ENCODE peak calls at places on chromosome 5, in nine cellular contexts. T is AG04450; C is sigmoid colon; W is mesendoderm; Y is IMR-90; B is transverse colon; Q is psoas muscle; H is CD4-positive, alpha-beta memory T cell; K is CD4-positive, CD25-positive, alpha-beta regulatory T cell. S is an unnamed sample.

GRCh38 chr5:9156282-9156681 is 389.6 kb downstream of the SEMA5A start:
- DNase-seq in T (peak; percentile 30), C (no peak), W (peak; percentile 91), Y (peak; percentile 83), B (no peak), Q (peak; percentile 72), H (no peak), K (no peak), S (no peak)

GRCh38 chr5:154163327-154163997 is 27.1 kb upstream of the GALNT10 start:
- DNase-seq in T (no peak), C (no peak), W (no peak), Y (no peak), B (no peak), Q (no peak), H (no peak), K (no peak), S (no peak)

GRCh38 chr5:136066705-136067271 is 38.0 kb downstream of the TGFBI start:
- DNase-seq in T (peak; percentile 60), C (peak; percentile 86), W (peak; percentile 44), Y (peak; percentile 77), B (no peak), Q (no peak), H (no peak), K (no peak), S (no peak)

GRCh38 chr5:77210091-77211012 is at the start of gene PDE8B:
- DNase-seq in T (no peak), C (no peak), W (no peak), Y (no peak), B (no peak), Q (no peak), H (peak; percentile 17), K (no peak), S (no peak)

GRCh38 chr5:34499001-34499734 is 157.0 kb upstream of the RAI14 start:
- DNase-seq in T (no peak), C (no peak), W (no peak), Y (peak; percentile 90), B (no peak), Q (no peak), H (no peak), K (no peak), S (no peak)

GRCh38 chr5:96432245-96433065 is 593 bp downstream of the PCSK1 start:
- DNase-seq in T (no peak), C (no peak), W (peak; percentile 78), Y (no peak), B (no peak), Q (peak; percentile 52), H (no peak), K (no peak), S (no peak)

GRCh38 chr5:56175465-56175864 is 57.7 kb downstream of the ANKRD55 start:
- DNase-seq in T (no peak), C (peak; percentile 85), W (peak; percentile 95), Y (peak; percentile 84), B (no peak), Q (no peak), H (no peak), K (no peak), S (no peak)

GRCh38 chr5:96141749-96142148 is 180.1 kb upstream of the ELL2 start:
- DNase-seq in T (no peak), C (no peak), W (no peak), Y (no peak), B (no peak), Q (no peak), H (no peak), K (no peak), S (no peak)

GRCh38 chr5:160272041-160272663 is 40.2 kb downstream of the CCNJL start:
- DNase-seq in T (no peak), C (no peak), W (peak; percentile 56), Y (no peak), B (no peak), Q (no peak), H (no peak), K (no peak), S (no peak)

GRCh38 chr5:99929067-99929805 is 605.9 kb upstream of the FAM174A start:
- DNase-seq in T (no peak), C (no peak), W (no peak), Y (no peak), B (no peak), Q (peak; percentile 21), H (no peak), K (no peak), S (no peak)

GRCh38 chr5:68178579-68178978 is 37.0 kb upstream of the PIK3R1 start:
- DNase-seq in T (no peak), C (no peak), W (no peak), Y (no peak), B (no peak), Q (no peak), H (no peak), K (no peak), S (no peak)

GRCh38 chr5:133344266-133344665 is 268.1 kb downstream of the FSTL4 start:
- DNase-seq in T (no peak), C (no peak), W (no peak), Y (no peak), B (no peak), Q (no peak), H (no peak), K (no peak), S (no peak)

GRCh38 chr5:9126490-9126889 is 419.4 kb downstream of the SEMA5A start:
- DNase-seq in T (no peak), C (no peak), W (no peak), Y (no peak), B (no peak), Q (no peak), H (no peak), K (no peak), S (no peak)

GRCh38 chr5:94039101-94039500 is 297.7 kb upstream of the POU5F2 start:
- DNase-seq in T (no peak), C (no peak), W (peak; percentile 51), Y (no peak), B (no peak), Q (no peak), H (no peak), K (no peak), S (no peak)
- H3K27ac ChIP-seq in T (no peak overlapping the region), C (no peak overlapping the region), W (no peak overlapping the region), Y (no peak overlapping the region), B (no peak overlapping the region), Q (no peak overlapping the region), H (no peak overlapping the region), K (no peak overlapping the region), S (no peak overlapping the region)

GRCh38 chr5:179559280-179560252 is 9.2 kb downstream of the RUFY1 start:
- DNase-seq in T (peak; percentile 96), C (peak; percentile 99), W (peak; percentile 100), Y (peak; percentile 98), B (peak; percentile 98), Q (peak; percentile 98), H (peak; percentile 92), K (peak; percentile 93), S (peak; percentile 82)

GRCh38 chr5:179553006-179553405 is 2.7 kb downstream of the RUFY1 start:
- DNase-seq in T (no peak), C (no peak), W (no peak), Y (no peak), B (no peak), Q (no peak), H (no peak), K (no peak), S (no peak)

GRCh38 chr5:179553875-179554274 is 3.5 kb downstream of the RUFY1 start:
- DNase-seq in T (no peak), C (no peak), W (peak; percentile 76), Y (peak; percentile 84), B (no peak), Q (no peak), H (no peak), K (no peak), S (no peak)

GRCh38 chr5:179554981-179555380 is 4.6 kb downstream of the RUFY1 start:
- DNase-seq in T (no peak), C (no peak), W (peak; percentile 9), Y (no peak), B (no peak), Q (no peak), H (no peak), K (no peak), S (no peak)

DNA sequence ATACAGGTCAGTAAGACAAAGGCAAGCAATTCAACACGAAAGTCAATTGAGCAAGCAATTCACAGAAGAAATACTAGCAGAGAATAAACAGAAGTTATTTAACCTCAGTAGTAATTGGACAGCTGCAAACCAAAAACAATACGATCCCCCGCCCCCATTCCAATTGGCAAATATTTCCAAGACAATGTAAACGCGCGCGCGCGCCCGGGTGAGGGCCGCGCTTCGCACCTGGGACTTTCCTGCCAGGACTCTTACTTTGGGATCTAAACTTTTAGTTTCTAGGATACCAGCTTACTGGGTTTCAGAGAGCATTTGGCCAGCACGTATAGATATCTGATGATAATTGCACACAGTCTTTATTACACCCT is 8.5 kb downstream of the RUFY1 start:
- DNase-seq in T (no peak), C (no peak), W (peak; percentile 74), Y (peak; percentile 10), B (peak; percentile 57), Q (no peak), H (no peak), K (peak; percentile 10), S (no peak)
- H3K4me3 ChIP-seq in T (peak overlapping the region; percentile 70), C (peak overlapping the region; percentile 55), W (peak overlapping the region; percentile 62), Y (peak overlapping the region; percentile 46), B (peak overlapping the region; percentile 21), Q (peak overlapping the region; percentile 68), H (peak overlapping the region; percentile 64), K (peak overlapping the region; percentile 96), S (peak overlapping the region; percentile 95)

DNA sequence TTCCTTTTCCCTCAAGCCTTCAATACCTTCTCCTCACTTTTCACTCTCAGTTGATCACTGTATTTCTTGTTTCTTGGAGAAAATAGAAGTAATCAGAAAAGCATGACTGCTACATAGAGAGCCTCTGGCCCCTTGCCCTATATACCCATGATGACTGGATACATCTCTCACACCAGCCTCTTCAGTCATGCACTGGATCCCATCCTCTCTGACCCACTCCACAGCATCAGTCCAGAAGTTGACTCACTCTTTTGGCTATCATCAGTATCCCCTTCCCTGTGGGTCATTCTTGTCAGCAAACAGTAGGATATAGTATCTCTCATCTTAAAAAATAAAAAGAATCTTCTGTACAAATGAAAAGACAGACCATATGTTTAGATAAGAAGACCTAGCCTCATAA is 32.9 kb downstream of the PTCD2 start:
- DNase-seq in T (peak; percentile 47), C (no peak), W (no peak), Y (peak; percentile 95), B (no peak), Q (no peak), H (no peak), K (no peak), S (no peak)
- H3K27ac ChIP-seq in T (no peak overlapping the region), C (no peak overlapping the region), W (no peak overlapping the region), Y (no peak overlapping the region), B (no peak overlapping the region), Q (no peak overlapping the region), H (no peak overlapping the region), K (no peak overlapping the region), S (no peak overlapping the region)

GRCh38 chr5:89728750-89729149 is 680.8 kb downstream of the CETN3 start:
- DNase-seq in T (no peak), C (peak; percentile 61), W (no peak), Y (peak; percentile 0), B (no peak), Q (peak; percentile 39), H (no peak), K (no peak), S (no peak)
- H3K4me3 ChIP-seq in T (no peak overlapping the region), C (no peak overlapping the region), W (no peak overlapping the region), Y (no peak overlapping the region), B (no peak overlapping the region), Q (peak overlapping the region; percentile 6), H (no peak overlapping the region), K (no peak overlapping the region), S (no peak overlapping the region)

GRCh38 chr5:72251386-72251785 is 68.7 kb downstream of the MRPS27 start:
- DNase-seq in T (no peak), C (no peak), W (peak; percentile 51), Y (no peak), B (no peak), Q (no peak), H (no peak), K (no peak), S (no peak)
- H3K27ac ChIP-seq in T (no peak overlapping the region), C (no peak overlapping the region), W (no peak overlapping the region), Y (no peak overlapping the region), B (no peak overlapping the region), Q (no peak overlapping the region), H (no peak overlapping the region), K (no peak overlapping the region), S (no peak overlapping the region)